ENCODE peak calls at places on chromosomes 7 and 10, in eight cellular contexts. J is HCT116, B is GM12878, U is HL-60, O is HepG2, I is K562, R is SK-N-SH, E is Panc1. S is an unnamed sample.

GRCh38 chr10:124744688-124745055 is 494 bp upstream of the FAM53B start:
- DNase-seq in O (peak), E (no peak), R (no peak), B (no peak), U (no peak), J (peak), I (no peak), S (peak)

GRCh38 chr10:62732841-62733653 is 71.5 kb upstream of the ADO start:
- DNase-seq in J (peak), O (no peak), R (no peak), B (peak), U (no peak), E (peak), I (no peak), S (no peak)

GRCh38 chr7:131076032-131076431 is 251.6 kb upstream of the MKLN1 start:
- DNase-seq in O (no peak), I (peak), R (no peak), E (no peak), U (no peak), J (no peak), B (no peak), S (no peak)

GRCh38 chr7:115221484-115221883 is 299.6 kb downstream of the MDFIC start:
- DNase-seq in B (no peak), I (no peak), E (no peak), R (no peak), U (no peak), J (no peak), O (no peak), S (no peak)

GRCh38 chr10:87641065-87641464 is 18.6 kb upstream of the PAPSS2 start:
- DNase-seq in R (no peak), O (no peak), E (no peak), I (no peak), B (no peak), U (no peak), J (no peak), S (no peak)

GRCh38 chr10:131207584-131208532 is 103.7 kb downstream of the TCERG1L start:
- DNase-seq in O (no peak), B (no peak), E (no peak), U (no peak), I (no peak), J (no peak), R (no peak), S (no peak)

GRCh38 chr7:98930921-98931320 is 52.6 kb downstream of the TRRAP start:
- DNase-seq in B (peak), J (no peak), R (no peak), O (no peak), U (no peak), E (no peak), I (no peak), S (no peak)

GRCh38 chr7:1915956-1916620 is 246.0 kb downstream of the ELFN1 start:
- DNase-seq in E (no peak), U (no peak), J (no peak), R (no peak), I (no peak), B (no peak), O (no peak), S (no peak)

GRCh38 chr7:29723599-29723998 is 82.7 kb upstream of the WIPF3 start:
- DNase-seq in O (no peak), E (peak), U (no peak), B (no peak), J (peak), I (peak), R (no peak), S (peak)
- TF ChIP-seq REST in O (no peak), E (no peak), U (no peak), B (no peak), J (no peak), I (no peak), R (no peak), S (no peak)

DNA sequence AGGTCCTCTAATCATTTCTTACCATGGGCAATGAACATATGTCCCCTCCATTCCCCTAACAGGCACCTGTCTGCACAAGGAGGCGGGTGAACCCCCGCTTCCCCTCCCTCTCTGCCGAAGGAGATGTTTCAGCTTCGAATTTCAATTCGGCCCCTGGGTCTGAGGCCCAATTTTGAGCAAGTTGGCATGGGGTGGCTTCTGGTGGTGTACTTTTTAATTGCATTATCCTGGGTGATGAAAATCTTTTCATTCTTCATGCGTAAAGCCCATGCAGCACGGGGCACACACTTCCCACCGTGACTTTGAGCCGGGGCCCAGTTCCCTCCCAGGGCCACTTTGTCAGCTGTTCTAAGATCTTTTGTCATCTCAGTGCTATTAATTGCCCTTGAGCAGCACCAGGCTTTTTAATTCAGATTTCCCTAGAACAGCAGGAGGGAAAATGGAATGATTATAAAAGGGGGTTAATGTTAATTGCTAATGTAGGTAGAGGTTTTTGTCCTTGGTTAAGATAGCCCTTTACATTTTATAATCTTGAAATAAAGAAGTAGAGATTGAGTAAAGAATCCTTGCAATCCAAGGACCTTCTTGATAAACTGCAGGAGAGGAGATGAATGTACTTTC is 219.6 kb upstream of the NRP1 start:
- DNase-seq in J (no peak), B (no peak), R (no peak), U (no peak), E (no peak), I (no peak), O (no peak), S (peak)
- TF ChIP-seq POLR2AphosphoS5 in J (no peak), B (no peak), R (no peak), U (no peak), E (no peak), I (no peak), O (no peak), S (no peak)

DNA sequence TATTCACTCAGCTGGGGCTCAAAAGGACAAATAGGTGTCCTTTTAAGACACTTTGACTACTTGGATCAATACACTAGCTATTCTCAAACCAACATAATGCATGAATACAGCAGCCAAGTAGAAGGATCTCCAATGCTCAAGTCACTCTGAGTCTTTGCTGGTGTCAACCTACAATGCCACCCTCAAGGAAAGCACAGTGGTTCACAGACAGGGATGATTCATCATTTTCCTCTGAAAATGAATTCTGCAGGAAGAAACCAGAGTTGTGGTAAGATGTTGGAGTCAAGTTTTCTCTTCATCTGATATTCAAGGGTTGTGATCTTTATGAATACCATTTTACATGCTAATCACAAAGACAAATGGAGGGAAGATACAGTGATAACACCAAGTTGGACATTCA is 143.0 kb upstream of the FGFR2 start:
- DNase-seq in U (no peak), J (no peak), E (no peak), I (no peak), B (no peak), R (no peak), O (no peak), S (no peak)
- TF ChIP-seq REST in U (no peak), J (no peak), E (no peak), I (no peak), B (no peak), R (no peak), O (no peak), S (no peak)

GRCh38 chr10:37732685-37733084 is 124.7 kb downstream of the ZNF248 start:
- DNase-seq in J (no peak), E (no peak), R (no peak), B (no peak), U (no peak), O (peak), I (no peak), S (no peak)
- TF ChIP-seq POLR2AphosphoS5 in J (no peak), E (no peak), R (no peak), B (no peak), U (no peak), O (no peak), I (no peak), S (no peak)

GRCh38 chr7:562789-563628 is 43.4 kb upstream of the PDGFA start:
- DNase-seq in B (no peak), U (no peak), E (no peak), R (no peak), O (no peak), J (no peak), I (no peak), S (no peak)
- TF ChIP-seq REST in B (no peak), U (peak), E (no peak), R (peak), O (no peak), J (no peak), I (no peak), S (no peak)

GRCh38 chr10:3452234-3452633 is 279.7 kb upstream of the PITRM1 start:
- DNase-seq in J (no peak), O (no peak), B (no peak), E (no peak), R (no peak), U (no peak), I (no peak), S (peak)

GRCh38 chr10:3455385-3456334 is 283.1 kb upstream of the PITRM1 start:
- DNase-seq in J (no peak), B (no peak), I (no peak), O (no peak), R (no peak), E (no peak), U (no peak), S (no peak)

GRCh38 chr10:3451516-3452185 is 279.1 kb upstream of the PITRM1 start:
- DNase-seq in E (no peak), R (no peak), J (no peak), O (no peak), I (no peak), U (no peak), B (no peak), S (no peak)

DNA sequence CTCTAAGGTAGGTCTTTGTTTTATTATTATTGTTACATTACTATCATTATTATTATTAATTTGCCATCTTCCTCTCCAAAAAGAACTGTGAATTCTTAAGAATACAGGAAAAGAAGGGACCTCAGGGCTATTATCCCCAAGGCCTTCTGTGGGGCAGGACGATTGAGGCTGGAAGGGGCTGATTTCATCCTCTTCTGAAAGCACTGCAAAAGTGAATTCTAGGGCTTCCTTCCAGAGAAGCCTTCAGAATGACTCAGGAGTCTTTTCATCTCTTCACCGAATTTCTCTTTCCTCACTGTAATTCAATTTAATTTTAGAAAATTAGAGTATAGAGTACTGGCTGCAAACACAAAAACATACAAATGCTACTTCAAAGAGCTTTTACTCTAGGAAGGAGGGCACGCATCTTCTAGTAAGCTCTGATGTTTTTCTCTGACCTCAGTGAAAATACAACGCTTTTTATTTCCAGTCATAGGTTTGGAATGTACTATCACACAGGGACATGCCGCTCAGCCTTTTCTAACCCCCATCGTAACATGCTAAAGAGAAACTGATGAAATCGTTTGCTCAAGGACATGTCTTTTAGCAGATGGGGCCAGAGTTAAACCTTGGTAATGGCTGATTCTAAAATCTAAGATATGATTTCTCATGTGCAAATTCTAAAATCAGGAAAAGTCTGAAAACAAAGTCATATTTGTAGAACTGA is 280.3 kb upstream of the PITRM1 start:
- DNase-seq in R (no peak), U (no peak), J (no peak), I (no peak), O (no peak), E (no peak), B (no peak), S (no peak)
- TF ChIP-seq POLR2AphosphoS5 in R (peak), U (no peak), J (no peak), I (no peak), O (no peak), E (no peak), B (no peak), S (no peak)